ENCODE peak calls at places on chromosome 21, in ten cellular contexts. A is HL-60; H is GM23338; D is retina; Q is Daoy; B is heart left ventricle; R is amygdala; Z is HFF-Myc; T is activated naive CD4-positive, alpha-beta T cell; W is iris pigment epithelial cell. N is an unnamed sample.

GRCh38 chr21:15669247-15669646 is 60.5 kb upstream of the USP25 start:
- DNase-seq in R (no peak), H (no peak), B (no peak), T (no peak), D (no peak), Q (no peak), W (peak; percentile 82), Z (no peak), A (no peak), N (no peak)

GRCh38 chr21:44710294-44710665 is 1.1 kb downstream of the TSPEAR start:
- DNase-seq in T (no peak), Z (no peak), A (no peak), D (no peak), W (no peak), R (no peak), H (peak; percentile 40), Q (no peak), B (no peak), N (no peak)

GRCh38 chr21:44920694-44921604 is at the start of gene ITGB2:
- DNase-seq in H (peak; percentile 36), T (peak; percentile 30), Q (no peak), B (no peak), W (no peak), A (peak; percentile 97), D (no peak), R (no peak), Z (no peak), N (no peak)

GRCh38 chr21:45102391-45102932 is 28.1 kb downstream of the ADARB1 start:
- DNase-seq in A (no peak), W (peak; percentile 68), D (no peak), B (no peak), Q (no peak), Z (peak; percentile 39), T (no peak), R (no peak), H (peak; percentile 31), N (peak; percentile 65)

GRCh38 chr21:43262427-43262826 is 93.6 kb downstream of the CRYAA start:
- DNase-seq in Z (no peak), B (no peak), Q (peak; percentile 32), R (no peak), H (no peak), A (no peak), W (peak; percentile 9), T (no peak), D (no peak), N (peak; percentile 33)

GRCh38 chr21:31502537-31503143 is 156.9 kb upstream of the SOD1 start:
- DNase-seq in R (no peak), H (no peak), D (no peak), Q (no peak), T (no peak), Z (no peak), A (no peak), B (no peak), W (no peak), N (no peak)

GRCh38 chr21:31974454-31974985 is 101.7 kb downstream of the HUNK start:
- DNase-seq in B (no peak), H (peak; percentile 36), A (peak; percentile 16), D (no peak), Q (peak; percentile 17), W (no peak), Z (no peak), R (no peak), T (no peak), N (no peak)

GRCh38 chr21:36845070-36845469 is 121.4 kb downstream of the HLCS start:
- DNase-seq in T (no peak), H (no peak), B (no peak), W (no peak), Z (no peak), A (no peak), D (no peak), R (no peak), Q (no peak), N (no peak)

GRCh38 chr21:34939673-34940321 is 109.3 kb downstream of the RUNX1 start:
- DNase-seq in Q (no peak), Z (no peak), R (no peak), B (no peak), H (no peak), D (no peak), W (no peak), A (peak; percentile 50), T (no peak), N (no peak)

GRCh38 chr21:35780983-35781382 is 279.3 kb downstream of the SETD4 start:
- DNase-seq in Z (no peak), B (no peak), W (no peak), D (no peak), R (no peak), A (no peak), T (no peak), H (no peak), Q (no peak), N (no peak)

GRCh38 chr21:46161180-46161799 is 5.9 kb upstream of the FTCD start:
- DNase-seq in R (no peak), Z (no peak), T (no peak), B (peak; percentile 5), H (no peak), W (no peak), Q (peak; percentile 29), D (no peak), A (no peak), N (no peak)

GRCh38 chr21:42632336-42632751 is 21.1 kb upstream of the PDE9A start:
- DNase-seq in Q (no peak), B (no peak), H (peak; percentile 44), W (no peak), Z (no peak), T (no peak), A (no peak), R (no peak), D (no peak), N (no peak)

GRCh38 chr21:29155118-29155932 is 24.9 kb downstream of the MAP3K7CL start:
- DNase-seq in Z (no peak), B (peak; percentile 76), H (peak; percentile 39), D (peak; percentile 53), R (no peak), Q (peak; percentile 73), A (no peak), W (peak; percentile 80), T (no peak), N (peak; percentile 71)

N was measured in astrocyte of the hippocampus.